ENCODE peak calls at places on chromosome 16, in five cellular contexts. Y is LHCN-M2; Q is left ventricle myocardium superior; T is CD8-positive, alpha-beta T cell; N is esophagus muscularis mucosa. F is an unnamed sample.

GRCh38 chr16:28193530-28194423 is 18.0 kb downstream of the XPO6 start:
- DNase-seq in Q (no peak), Y (peak; percentile 86), T (peak; percentile 42), N (no peak), F (no peak)

GRCh38 chr16:53611151-53611802 is 92.4 kb downstream of the RPGRIP1L start:
- DNase-seq in N (no peak), T (no peak), Y (no peak), Q (no peak), F (no peak)

GRCh38 chr16:2764718-2765117 is 12.3 kb downstream of the SRRM2 start:
- DNase-seq in T (no peak), Y (no peak), N (no peak), Q (no peak), F (peak; percentile 46)

GRCh38 chr16:23523321-23523720 is 13.0 kb upstream of the GGA2 start:
- DNase-seq in Q (no peak), N (no peak), T (no peak), Y (no peak), F (no peak)

GRCh38 chr16:3640207-3640606 is 14.3 kb upstream of the DNASE1 start:
- DNase-seq in T (no peak), Y (no peak), Q (no peak), N (no peak), F (no peak)

GRCh38 chr16:12584488-12585233 is 219.0 kb downstream of the CPPED1 start:
- DNase-seq in Q (no peak), N (no peak), Y (no peak), T (no peak), F (no peak)

GRCh38 chr16:54265558-54266213 is 20.9 kb downstream of the IRX3 start:
- DNase-seq in N (no peak), Q (no peak), T (no peak), Y (peak; percentile 35), F (no peak)

GRCh38 chr16:85028638-85029412 is 1.2 kb downstream of the KIAA0513 start:
- DNase-seq in Y (peak; percentile 71), N (no peak), Q (no peak), T (peak; percentile 75), F (peak; percentile 44)

GRCh38 chr16:54128629-54129230 is 157.9 kb downstream of the IRX3 start:
- DNase-seq in Q (no peak), Y (no peak), N (no peak), T (no peak), F (no peak)

GRCh38 chr16:49491111-49491670 is 117.6 kb downstream of the C16orf78 start:
- DNase-seq in Q (no peak), Y (no peak), N (no peak), T (no peak), F (no peak)

GRCh38 chr16:4691666-4692412 is 1.5 kb upstream of the NUDT16L1 start:
- DNase-seq in Q (no peak), Y (peak; percentile 6), N (no peak), T (no peak), F (no peak)

GRCh38 chr16:77840093-77840492 is 51.7 kb downstream of the VAT1L start:
- DNase-seq in Q (no peak), T (no peak), Y (no peak), N (no peak), F (no peak)

GRCh38 chr16:20363191-20363590 is 10.7 kb upstream of the UMOD start:
- DNase-seq in Q (no peak), T (no peak), Y (no peak), N (no peak), F (no peak)

GRCh38 chr16:11190585-11191565 is 65.1 kb downstream of the SOCS1 start:
- DNase-seq in Q (no peak), N (no peak), T (no peak), Y (peak; percentile 35), F (no peak)

GRCh38 chr16:25895371-25895770 is 203.6 kb downstream of the HS3ST4 start:
- DNase-seq in Q (no peak), Y (no peak), N (no peak), T (no peak), F (no peak)

GRCh38 chr16:77991701-77992100 is 30.6 kb upstream of the CLEC3A start:
- DNase-seq in N (no peak), Y (no peak), T (no peak), Q (no peak), F (no peak)

GRCh38 chr16:53207810-53208752 is 153.3 kb downstream of the CHD9 start:
- DNase-seq in N (no peak), Q (no peak), T (no peak), Y (peak; percentile 90), F (peak; percentile 89)

GRCh38 chr16:83967838-83968482 is at the start of gene NECAB2:
- DNase-seq in Y (peak; percentile 15), N (no peak), T (no peak), Q (peak; percentile 83), F (no peak)

GRCh38 chr16:49608801-49609200 is 235.2 kb downstream of the C16orf78 start:
- DNase-seq in T (no peak), N (no peak), Y (no peak), Q (no peak), F (no peak)

GRCh38 chr16:46612121-46612520 is 9.1 kb downstream of the SHCBP1 start:
- DNase-seq in T (no peak), Q (no peak), N (no peak), Y (no peak), F (no peak)

GRCh38 chr16:8481810-8482209 is 108.5 kb downstream of the TMEM114 start:
- DNase-seq in T (no peak), N (no peak), Q (no peak), Y (no peak), F (no peak)

GRCh38 chr16:75497558-75497957 is 2.3 kb upstream of the CHST6 start:
- DNase-seq in Q (no peak), Y (no peak), T (no peak), N (no peak), F (no peak)

GRCh38 chr16:1964046-1964505 is 550 bp downstream of the RPS2 start:
- DNase-seq in T (no peak), Y (no peak), Q (no peak), N (no peak), F (no peak)

GRCh38 chr16:60166-60565 is 6.5 kb downstream of the SNRNP25 start:
- DNase-seq in N (no peak), T (no peak), Y (no peak), Q (peak; percentile 18), F (no peak)

GRCh38 chr16:76464973-76465620 is 187.9 kb downstream of the CNTNAP4 start:
- DNase-seq in T (no peak), Y (no peak), N (no peak), Q (no peak), F (no peak)

GRCh38 chr16:3131755-3132377 is 3.0 kb upstream of the ZNF213 start:
- DNase-seq in N (no peak), Q (peak; percentile 48), T (peak; percentile 39), Y (no peak), F (peak; percentile 59)

GRCh38 chr16:3454093-3454492 is 10.6 kb downstream of the NAA60 start:
- DNase-seq in Q (no peak), Y (no peak), N (no peak), T (no peak), F (no peak)

GRCh38 chr16:57025941-57026777 is 36.8 kb downstream of the NLRC5 start:
- DNase-seq in N (no peak), Q (peak; percentile 46), Y (no peak), T (no peak), F (no peak)

GRCh38 chr16:89120921-89121351 is 27.3 kb downstream of the ACSF3 start:
- DNase-seq in T (no peak), Y (no peak), N (no peak), Q (peak; percentile 32), F (no peak)

GRCh38 chr16:90019543-90020259 is 445 bp upstream of the DBNDD1 start:
- DNase-seq in N (no peak), Y (peak; percentile 47), Q (peak; percentile 63), T (peak; percentile 61), F (peak; percentile 47)

GRCh38 chr16:73143681-73144370 is 95.9 kb upstream of the ZFHX3 start:
- DNase-seq in N (no peak), T (no peak), Q (no peak), Y (no peak), F (no peak)

GRCh38 chr16:15966420-15967222 is 17.2 kb downstream of the ABCC1 start:
- DNase-seq in N (no peak), Q (no peak), T (no peak), Y (peak; percentile 81), F (no peak)

GRCh38 chr16:19858654-19859018 is 26.0 kb downstream of the GPRC5B start:
- DNase-seq in Y (no peak), T (no peak), Q (no peak), N (no peak), F (no peak)

GRCh38 chr16:57720142-57720575 is 15.4 kb upstream of the KATNB1 start:
- DNase-seq in N (no peak), T (peak; percentile 50), Q (peak; percentile 73), Y (peak; percentile 43), F (peak; percentile 54)

F was measured in NAMALWA.